ENCODE peak calls at places on chromosome X, in seven cellular contexts. D, W, Z, J, P, B and R are unnamed samples.

GRCh38 chrX:56798866-56799864 is 70.1 kb downstream of the NBDY start:
- DNase-seq in D (peak), W (no peak), Z (peak), J (no peak), P (no peak), B (no peak), R (peak)

GRCh38 chrX:78029663-78030062 is 60.2 kb upstream of the PGAM4 start:
- DNase-seq in D (no peak), W (peak), Z (no peak), J (no peak), P (no peak), B (no peak), R (no peak)

GRCh38 chrX:21408324-21408723 is 34.1 kb downstream of the CNKSR2 start:
- DNase-seq in D (no peak), W (no peak), Z (no peak), J (no peak), P (no peak), B (no peak), R (no peak)

GRCh38 chrX:115966920-115967319 is 203.6 kb upstream of the AGTR2 start:
- DNase-seq in D (no peak), W (no peak), Z (no peak), J (no peak), P (no peak), B (no peak), R (no peak)

GRCh38 chrX:52979993-52980392 is 21.7 kb upstream of the FAM156A start:
- DNase-seq in D (no peak), W (no peak), Z (no peak), J (no peak), P (no peak), B (no peak), R (no peak)

GRCh38 chrX:154600962-154601374 is 16.0 kb downstream of the CTAG1A start:
- DNase-seq in D (no peak), W (no peak), Z (no peak), J (no peak), P (no peak), B (no peak), R (peak)

GRCh38 chrX:110310000-110310790 is 7.7 kb downstream of the AMMECR1 start:
- DNase-seq in D (no peak), W (no peak), Z (no peak), J (no peak), P (no peak), B (no peak), R (no peak)

GRCh38 chrX:9912341-9912740 is 54.8 kb upstream of the CLDN34 start:
- DNase-seq in D (no peak), W (no peak), Z (no peak), J (no peak), P (no peak), B (no peak), R (no peak)

GRCh38 chrX:96924581-96924980 is 40.9 kb downstream of the RPA4 start:
- DNase-seq in D (no peak), W (no peak), Z (no peak), J (no peak), P (no peak), B (no peak), R (no peak)

GRCh38 chrX:8579602-8580001 is 115.0 kb downstream of the VCX3B start:
- DNase-seq in D (no peak), W (no peak), Z (no peak), J (no peak), P (no peak), B (no peak), R (no peak)

GRCh38 chrX:67596839-67597790 is 53.3 kb downstream of the AR start:
- DNase-seq in D (no peak), W (no peak), Z (no peak), J (no peak), P (no peak), B (no peak), R (no peak)

GRCh38 chrX:48890296-48890925 is 7.2 kb downstream of the TIMM17B start:
- DNase-seq in D (no peak), W (no peak), Z (no peak), J (no peak), P (no peak), B (peak), R (no peak)

GRCh38 chrX:46634577-46634976 is 61.0 kb downstream of the CHST7 start:
- DNase-seq in D (no peak), W (no peak), Z (no peak), J (no peak), P (no peak), B (no peak), R (no peak)

GRCh38 chrX:68658530-68658929 is 11.1 kb downstream of the STARD8 start:
- DNase-seq in D (no peak), W (no peak), Z (no peak), J (no peak), P (no peak), B (peak), R (no peak)

GRCh38 chrX:150450519-150451177 is 87.5 kb downstream of the MAMLD1 start:
- DNase-seq in D (no peak), W (no peak), Z (no peak), J (no peak), P (no peak), B (no peak), R (no peak)

GRCh38 chrX:65674351-65674893 is 7.0 kb downstream of the MSN start:
- DNase-seq in D (no peak), W (no peak), Z (no peak), J (no peak), P (no peak), B (no peak), R (no peak)

GRCh38 chrX:45077748-45078424 is 122.8 kb downstream of the DIPK2B start:
- DNase-seq in D (no peak), W (no peak), Z (no peak), J (no peak), P (no peak), B (no peak), R (no peak)

GRCh38 chrX:45479835-45480422 is 279.3 kb upstream of the DIPK2B start:
- DNase-seq in D (no peak), W (peak), Z (no peak), J (no peak), P (no peak), B (no peak), R (no peak)

GRCh38 chrX:15653961-15654360 is 10.6 kb downstream of the CLTRN start:
- DNase-seq in D (no peak), W (no peak), Z (no peak), J (no peak), P (no peak), B (no peak), R (no peak)

GRCh38 chrX:20517565-20517964 is 250.9 kb upstream of the RPS6KA3 start:
- DNase-seq in D (no peak), W (peak), Z (no peak), J (no peak), P (no peak), B (no peak), R (no peak)

GRCh38 chrX:375181-376036 is 11.3 kb downstream of the PPP2R3B start:
- DNase-seq in D (no peak), W (no peak), Z (no peak), J (no peak), P (no peak), B (peak), R (no peak)

GRCh38 chrX:153401133-153401764 is at the start of gene PNMA6E:
- DNase-seq in D (no peak), W (no peak), Z (peak), J (no peak), P (no peak), B (peak), R (peak)

GRCh38 chrX:20029728-20030127 is 38.9 kb upstream of the BCLAF3 start:
- DNase-seq in D (no peak), W (no peak), Z (no peak), J (no peak), P (no peak), B (no peak), R (no peak)